ENCODE peak calls at places on chromosome 2, in four cellular contexts. One of them, this sample, is unnamed. For H3K4me1 and H3K27me3, the result is how much of the 10 kb centered on the place peaks cover.

GRCh38 chr2:143426296-143426695 is 297.1 kb downstream of the ARHGAP15 start:
- DNase-seq in ovary: no peak
- DNase-seq in DND-41: no peak
- DNase-seq in body of pancreas: no peak
- DNase-seq in this sample: no peak

GRCh38 chr2:108215794-108216211 is 24.0 kb upstream of the SULT1C3 start:
- DNase-seq in ovary: no peak
- DNase-seq in DND-41: no peak
- DNase-seq in body of pancreas: peak
- DNase-seq in this sample: no peak

GRCh38 chr2:69644506-69644979 is 1.0 kb upstream of the AAK1 start:
- DNase-seq in ovary: no peak
- DNase-seq in DND-41: no peak
- DNase-seq in body of pancreas: no peak
- DNase-seq in this sample: no peak

GRCh38 chr2:42770288-42771131 is 6.6 kb upstream of the OXER1 start:
- DNase-seq in ovary: peak
- DNase-seq in DND-41: no peak
- DNase-seq in body of pancreas: peak
- DNase-seq in this sample: no peak

GRCh38 chr2:215613265-215613664 is 177.4 kb upstream of the FN1 start:
- DNase-seq in ovary: no peak
- DNase-seq in DND-41: no peak
- DNase-seq in body of pancreas: no peak
- DNase-seq in this sample: no peak

GRCh38 chr2:189799531-189799930 is 15.3 kb downstream of the PMS1 start:
- DNase-seq in ovary: no peak
- DNase-seq in DND-41: no peak
- DNase-seq in body of pancreas: no peak
- DNase-seq in this sample: no peak

GRCh38 chr2:48483916-48484315 is 46.0 kb upstream of the STON1 start:
- DNase-seq in ovary: no peak
- DNase-seq in DND-41: no peak
- DNase-seq in body of pancreas: no peak
- DNase-seq in this sample: no peak

GRCh38 chr2:219497495-219498279 is 1.0 kb upstream of the GMPPA start:
- DNase-seq in ovary: peak
- DNase-seq in DND-41: peak
- DNase-seq in body of pancreas: peak
- DNase-seq in this sample: peak

GRCh38 chr2:121454549-121455090 is 76.1 kb upstream of the RNU4ATAC start:
- DNase-seq in ovary: no peak
- DNase-seq in DND-41: no peak
- DNase-seq in body of pancreas: no peak
- DNase-seq in this sample: no peak

GRCh38 chr2:200193791-200194190 is 112.7 kb upstream of the SPATS2L start:
- DNase-seq in ovary: no peak
- DNase-seq in DND-41: no peak
- DNase-seq in body of pancreas: no peak
- DNase-seq in this sample: no peak

GRCh38 chr2:59584958-59585357 is 968.5 kb downstream of the BCL11A start:
- DNase-seq in ovary: no peak
- DNase-seq in DND-41: peak
- DNase-seq in body of pancreas: no peak
- DNase-seq in this sample: no peak
- H3K4me1 ChIP-seq in ovary: under half
- H3K4me1 ChIP-seq in DND-41: under half
- H3K4me1 ChIP-seq in body of pancreas: under half
- H3K4me1 ChIP-seq in this sample: under half

GRCh38 chr2:23384551-23385349 is at the start of gene KLHL29:
- DNase-seq in ovary: peak
- DNase-seq in DND-41: peak
- DNase-seq in body of pancreas: peak
- DNase-seq in this sample: peak

GRCh38 chr2:23386422-23387220 is 1.6 kb downstream of the KLHL29 start:
- DNase-seq in ovary: peak
- DNase-seq in DND-41: no peak
- DNase-seq in body of pancreas: no peak
- DNase-seq in this sample: no peak

GRCh38 chr2:23385748-23386421 is 906 bp downstream of the KLHL29 start:
- DNase-seq in ovary: peak
- DNase-seq in DND-41: no peak
- DNase-seq in body of pancreas: no peak
- DNase-seq in this sample: no peak

GRCh38 chr2:23387221-23387550 is 2.2 kb downstream of the KLHL29 start:
- DNase-seq in ovary: no peak
- DNase-seq in DND-41: no peak
- DNase-seq in body of pancreas: no peak
- DNase-seq in this sample: no peak

DNA sequence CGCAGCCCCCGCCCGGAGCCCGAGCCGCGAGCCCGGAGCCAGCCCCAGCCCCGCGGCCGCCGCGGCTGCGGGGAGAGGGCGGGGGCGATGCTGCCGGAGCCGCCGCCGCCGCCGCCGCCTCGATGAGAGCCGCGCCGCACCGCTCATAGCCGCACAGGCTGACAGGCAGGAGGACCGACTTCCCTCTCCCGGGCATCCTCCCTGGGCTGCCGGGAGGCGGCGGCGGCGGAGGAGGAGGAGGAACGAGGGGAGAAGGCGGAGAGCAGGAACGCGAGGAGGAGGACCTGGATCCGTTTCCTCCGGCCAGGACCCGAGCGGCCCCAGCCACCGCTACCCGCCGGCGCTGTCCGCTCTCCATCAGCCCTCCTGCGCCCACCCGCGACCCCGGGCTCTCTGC is 370 bp downstream of the KLHL29 start:
- DNase-seq in ovary: peak
- DNase-seq in DND-41: no peak
- DNase-seq in body of pancreas: peak
- DNase-seq in this sample: peak
- H3K27me3 ChIP-seq in ovary: under half
- H3K27me3 ChIP-seq in DND-41: under half
- H3K27me3 ChIP-seq in body of pancreas: under half
- H3K27me3 ChIP-seq in this sample: under half

DNA sequence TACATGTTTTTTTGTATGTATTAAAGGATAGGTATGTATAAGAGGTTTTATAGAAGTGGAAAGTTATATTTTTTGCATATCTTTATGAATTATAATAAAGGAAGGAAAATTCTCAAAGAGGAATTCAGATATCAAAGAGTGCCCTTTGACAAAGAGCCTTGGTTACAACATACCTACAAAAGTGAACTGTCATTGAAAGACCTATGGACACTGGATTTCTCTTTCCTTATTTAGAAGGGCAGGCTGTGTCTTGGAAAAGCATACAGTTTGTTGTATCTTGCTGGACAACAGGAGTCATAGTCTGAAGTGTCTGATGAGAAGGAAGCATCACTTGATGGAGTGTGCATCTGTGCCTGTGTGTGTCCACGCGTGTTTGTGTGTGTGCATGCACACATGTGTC is 15.2 kb downstream of the UGT1A10 start:
- DNase-seq in ovary: no peak
- DNase-seq in DND-41: no peak
- DNase-seq in body of pancreas: no peak
- DNase-seq in this sample: no peak
- TF ChIP-seq CTCF in ovary: no peak
- TF ChIP-seq CTCF in DND-41: no peak
- TF ChIP-seq CTCF in body of pancreas: no peak
- TF ChIP-seq CTCF in this sample: no peak

GRCh38 chr2:16330012-16330411 is 335.6 kb downstream of the CYRIA start:
- DNase-seq in ovary: no peak
- DNase-seq in DND-41: no peak
- DNase-seq in body of pancreas: no peak
- DNase-seq in this sample: no peak
- H3K4me1 ChIP-seq in ovary: under half
- H3K4me1 ChIP-seq in DND-41: under half
- H3K4me1 ChIP-seq in body of pancreas: under half
- H3K4me1 ChIP-seq in this sample: under half

GRCh38 chr2:118822015-118822414 is 25.4 kb downstream of the EN1 start:
- DNase-seq in ovary: no peak
- DNase-seq in DND-41: no peak
- DNase-seq in body of pancreas: no peak
- DNase-seq in this sample: no peak

GRCh38 chr2:118817469-118817868 is 30.0 kb downstream of the EN1 start:
- DNase-seq in ovary: no peak
- DNase-seq in DND-41: no peak
- DNase-seq in body of pancreas: no peak
- DNase-seq in this sample: no peak

GRCh38 chr2:118826093-118826492 is 21.4 kb downstream of the EN1 start:
- DNase-seq in ovary: no peak
- DNase-seq in DND-41: no peak
- DNase-seq in body of pancreas: no peak
- DNase-seq in this sample: no peak

GRCh38 chr2:118823666-118824065 is 23.8 kb downstream of the EN1 start:
- DNase-seq in ovary: no peak
- DNase-seq in DND-41: no peak
- DNase-seq in body of pancreas: no peak
- DNase-seq in this sample: no peak

GRCh38 chr2:118822572-118822971 is 24.9 kb downstream of the EN1 start:
- DNase-seq in ovary: no peak
- DNase-seq in DND-41: no peak
- DNase-seq in body of pancreas: no peak
- DNase-seq in this sample: no peak
- H3K27me3 ChIP-seq in ovary: under half
- H3K27me3 ChIP-seq in DND-41: under half
- H3K27me3 ChIP-seq in body of pancreas: under half
- H3K27me3 ChIP-seq in this sample: under half

GRCh38 chr2:105283532-105283931 is 42.0 kb downstream of the GPR45 start:
- DNase-seq in ovary: no peak
- DNase-seq in DND-41: no peak
- DNase-seq in body of pancreas: no peak
- DNase-seq in this sample: no peak

GRCh38 chr2:105280281-105280680 is 38.7 kb downstream of the GPR45 start:
- DNase-seq in ovary: no peak
- DNase-seq in DND-41: no peak
- DNase-seq in body of pancreas: no peak
- DNase-seq in this sample: no peak

GRCh38 chr2:105274046-105274445 is 32.5 kb downstream of the GPR45 start:
- DNase-seq in ovary: no peak
- DNase-seq in DND-41: no peak
- DNase-seq in body of pancreas: no peak
- DNase-seq in this sample: no peak

DNA sequence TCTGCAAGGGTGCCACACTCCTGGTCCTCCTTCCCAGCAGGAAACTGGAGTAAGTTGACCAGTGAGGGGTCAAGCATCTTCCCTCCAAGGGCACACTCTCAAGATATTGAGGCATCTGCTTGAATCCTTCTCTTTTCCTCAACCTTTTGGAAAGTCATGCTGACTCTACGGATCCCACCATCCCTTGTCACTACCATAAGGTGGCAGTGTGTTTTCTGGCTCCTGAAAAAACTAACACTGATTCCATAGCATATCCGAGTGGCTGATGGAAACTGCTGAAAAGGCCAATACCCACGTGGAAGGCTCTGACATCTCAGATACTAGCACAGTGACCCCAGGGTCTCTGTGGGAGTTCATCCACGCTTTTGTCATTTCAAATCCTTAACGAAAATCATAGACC is 37.1 kb downstream of the GPR45 start:
- DNase-seq in ovary: no peak
- DNase-seq in DND-41: no peak
- DNase-seq in body of pancreas: no peak
- DNase-seq in this sample: no peak
- TF ChIP-seq CTCF in ovary: no peak
- TF ChIP-seq CTCF in DND-41: no peak
- TF ChIP-seq CTCF in body of pancreas: no peak
- TF ChIP-seq CTCF in this sample: no peak

GRCh38 chr2:207337234-207338219 is 171.8 kb upstream of the KLF7 start:
- DNase-seq in ovary: no peak
- DNase-seq in DND-41: no peak
- DNase-seq in body of pancreas: no peak
- DNase-seq in this sample: no peak
- H3K4me1 ChIP-seq in ovary: under half
- H3K4me1 ChIP-seq in DND-41: under half
- H3K4me1 ChIP-seq in body of pancreas: under half
- H3K4me1 ChIP-seq in this sample: under half

GRCh38 chr2:186254759-186255158 is 231.3 kb upstream of the ZC3H15 start:
- DNase-seq in ovary: no peak
- DNase-seq in DND-41: no peak
- DNase-seq in body of pancreas: peak
- DNase-seq in this sample: no peak
- H3K27me3 ChIP-seq in ovary: under half
- H3K27me3 ChIP-seq in DND-41: under half
- H3K27me3 ChIP-seq in body of pancreas: under half
- H3K27me3 ChIP-seq in this sample: under half

DNA sequence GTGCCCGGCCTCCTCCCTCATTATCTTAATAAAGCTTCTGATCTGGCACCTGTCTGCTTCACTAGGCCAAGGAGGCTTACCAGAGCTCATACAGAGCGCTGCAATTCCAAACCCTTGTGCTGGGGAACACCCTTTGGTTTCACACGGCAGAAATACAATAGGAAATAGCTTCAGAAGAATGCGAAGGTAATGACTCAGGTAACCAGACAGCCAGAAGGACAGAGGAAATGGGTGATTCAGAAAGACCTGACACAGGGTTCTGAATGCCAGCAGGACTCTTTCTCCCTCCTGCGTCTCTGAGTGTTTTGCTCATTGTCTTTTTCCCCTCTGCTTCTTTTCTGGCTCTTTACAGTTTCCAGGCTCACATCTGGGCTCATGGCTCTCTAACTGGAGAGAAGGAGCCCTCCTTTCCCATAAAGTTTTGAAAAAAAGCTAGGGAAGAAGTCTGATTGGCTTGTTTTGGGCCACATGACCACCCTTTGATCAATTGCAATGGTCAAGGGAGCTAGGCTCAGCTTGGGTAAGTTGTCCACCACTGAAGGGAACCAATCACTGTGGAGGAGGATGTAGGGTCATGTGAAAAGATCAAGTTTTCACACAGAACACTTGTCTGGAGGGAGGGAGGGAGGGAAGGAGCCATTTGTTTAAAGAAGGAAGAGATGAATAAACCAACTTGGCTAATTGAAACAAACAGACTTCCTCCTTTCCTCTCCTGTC is 90.5 kb upstream of the UPP2 start:
- DNase-seq in ovary: no peak
- DNase-seq in DND-41: no peak
- DNase-seq in body of pancreas: no peak
- DNase-seq in this sample: no peak
- TF ChIP-seq CTCF in ovary: no peak
- TF ChIP-seq CTCF in DND-41: no peak
- TF ChIP-seq CTCF in body of pancreas: no peak
- TF ChIP-seq CTCF in this sample: no peak

DNA sequence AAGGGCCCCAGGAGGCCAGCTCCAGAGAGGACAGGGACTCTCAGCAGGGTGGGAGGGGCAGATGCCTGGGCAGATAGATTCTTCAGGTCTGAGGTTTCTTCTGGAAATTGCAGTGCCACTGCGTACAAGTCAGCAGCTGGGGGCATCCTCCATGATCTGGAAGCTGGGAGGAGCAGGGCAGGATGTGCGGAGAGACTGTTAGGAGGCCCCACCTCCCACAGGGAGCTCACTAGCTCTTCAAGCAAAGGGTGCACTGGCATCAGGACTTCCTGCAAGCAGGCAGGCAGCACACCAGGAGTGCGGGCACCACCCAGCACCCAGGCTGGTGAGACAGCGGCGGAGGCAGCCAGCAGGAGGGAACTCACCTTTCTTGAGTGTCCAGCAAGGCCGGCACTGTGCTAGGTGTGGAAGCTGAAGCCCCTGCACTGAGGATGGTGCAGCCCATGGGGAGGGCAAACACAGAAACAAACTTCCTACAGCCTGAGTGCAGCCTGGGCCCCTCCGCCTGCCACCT is 100.8 kb upstream of the ID2 start:
- DNase-seq in ovary: no peak
- DNase-seq in DND-41: no peak
- DNase-seq in body of pancreas: no peak
- DNase-seq in this sample: no peak
- H3K4me1 ChIP-seq in ovary: under half
- H3K4me1 ChIP-seq in DND-41: under half
- H3K4me1 ChIP-seq in body of pancreas: under half
- H3K4me1 ChIP-seq in this sample: under half

This sample was measured in ascending aorta.